ENCODE peak calls at places on chromosome 10, in six cellular contexts. P is OCI-LY7, M is Peyer's patch, T is thoracic aorta, W is A549, L is adrenal gland. V is an unnamed sample.

GRCh38 chr10:59753267-59753666 is at the start of gene MRLN:
- DNase-seq in P (no peak), M (no peak), T (no peak), W (no peak), L (no peak), V (no peak)

GRCh38 chr10:49001402-49001801 is 61.8 kb upstream of the LRRC18 start:
- DNase-seq in P (no peak), M (no peak), T (no peak), W (peak; percentile 18), L (peak; percentile 55), V (no peak)

GRCh38 chr10:132563485-132564248 is 26.1 kb downstream of the INPP5A start:
- DNase-seq in P (no peak), M (no peak), T (no peak), W (no peak), L (no peak), V (peak; percentile 21)

GRCh38 chr10:78768041-78768569 is 300.7 kb upstream of the ZMIZ1 start:
- DNase-seq in P (no peak), M (no peak), T (no peak), W (no peak), L (no peak), V (no peak)

GRCh38 chr10:97718178-97718577 is 4.6 kb downstream of the MARVELD1 start:
- DNase-seq in P (no peak), M (no peak), T (no peak), W (no peak), L (no peak), V (no peak)

GRCh38 chr10:31603245-31604087 is 284.4 kb downstream of the ZEB1 start:
- DNase-seq in P (no peak), M (peak; percentile 63), T (peak; percentile 76), W (peak; percentile 98), L (peak; percentile 96), V (peak; percentile 96)

GRCh38 chr10:35208536-35208935 is 81.9 kb downstream of the CREM start:
- DNase-seq in P (no peak), M (no peak), T (no peak), W (no peak), L (no peak), V (no peak)

GRCh38 chr10:44264244-44264643 is 120.7 kb downstream of the CXCL12 start:
- DNase-seq in P (no peak), M (no peak), T (no peak), W (no peak), L (no peak), V (no peak)

GRCh38 chr10:27479016-27479415 is 25.1 kb upstream of the RAB18 start:
- DNase-seq in P (no peak), M (no peak), T (no peak), W (no peak), L (no peak), V (no peak)

GRCh38 chr10:3151889-3152565 is 20.6 kb downstream of the PITRM1 start:
- DNase-seq in P (no peak), M (no peak), T (no peak), W (no peak), L (no peak), V (no peak)

GRCh38 chr10:70561051-70561450 is 41.5 kb downstream of the PRF1 start:
- DNase-seq in P (no peak), M (no peak), T (no peak), W (no peak), L (no peak), V (no peak)

GRCh38 chr10:103273026-103273425 is 3.9 kb upstream of the INA start:
- DNase-seq in P (no peak), M (no peak), T (peak; percentile 45), W (peak; percentile 96), L (peak; percentile 73), V (peak; percentile 15)

GRCh38 chr10:83343676-83344075 is 795.6 kb upstream of the GHITM start:
- DNase-seq in P (no peak), M (no peak), T (no peak), W (no peak), L (no peak), V (no peak)

GRCh38 chr10:19730848-19731247 is 85.4 kb upstream of the PLXDC2 start:
- DNase-seq in P (no peak), M (no peak), T (no peak), W (no peak), L (no peak), V (no peak)

GRCh38 chr10:772227-772637 is 82.8 kb upstream of the DIP2C start:
- DNase-seq in P (no peak), M (no peak), T (no peak), W (no peak), L (peak; percentile 22), V (no peak)

GRCh38 chr10:114697061-114697598 is 39.1 kb upstream of the ABLIM1 start:
- DNase-seq in P (no peak), M (no peak), T (no peak), W (no peak), L (peak; percentile 80), V (no peak)

GRCh38 chr10:51528527-51528926 is 170.9 kb downstream of the CSTF2T start:
- DNase-seq in P (no peak), M (no peak), T (no peak), W (no peak), L (no peak), V (no peak)

GRCh38 chr10:77925795-77926565 is 575 bp downstream of the DLG5 start:
- DNase-seq in P (no peak), M (no peak), T (no peak), W (no peak), L (no peak), V (peak; percentile 69)

GRCh38 chr10:80160361-80161128 is 28.0 kb downstream of the PLAC9 start:
- DNase-seq in P (no peak), M (no peak), T (no peak), W (no peak), L (no peak), V (no peak)

GRCh38 chr10:80163741-80164341 is 31.3 kb downstream of the PLAC9 start:
- DNase-seq in P (no peak), M (no peak), T (no peak), W (no peak), L (no peak), V (no peak)

GRCh38 chr10:80158598-80159127 is 26.1 kb downstream of the PLAC9 start:
- DNase-seq in P (no peak), M (peak; percentile 22), T (peak; percentile 83), W (peak; percentile 75), L (peak; percentile 87), V (no peak)

GRCh38 chr10:80159166-80159888 is 26.8 kb downstream of the PLAC9 start:
- DNase-seq in P (no peak), M (no peak), T (no peak), W (no peak), L (no peak), V (no peak)

DNA sequence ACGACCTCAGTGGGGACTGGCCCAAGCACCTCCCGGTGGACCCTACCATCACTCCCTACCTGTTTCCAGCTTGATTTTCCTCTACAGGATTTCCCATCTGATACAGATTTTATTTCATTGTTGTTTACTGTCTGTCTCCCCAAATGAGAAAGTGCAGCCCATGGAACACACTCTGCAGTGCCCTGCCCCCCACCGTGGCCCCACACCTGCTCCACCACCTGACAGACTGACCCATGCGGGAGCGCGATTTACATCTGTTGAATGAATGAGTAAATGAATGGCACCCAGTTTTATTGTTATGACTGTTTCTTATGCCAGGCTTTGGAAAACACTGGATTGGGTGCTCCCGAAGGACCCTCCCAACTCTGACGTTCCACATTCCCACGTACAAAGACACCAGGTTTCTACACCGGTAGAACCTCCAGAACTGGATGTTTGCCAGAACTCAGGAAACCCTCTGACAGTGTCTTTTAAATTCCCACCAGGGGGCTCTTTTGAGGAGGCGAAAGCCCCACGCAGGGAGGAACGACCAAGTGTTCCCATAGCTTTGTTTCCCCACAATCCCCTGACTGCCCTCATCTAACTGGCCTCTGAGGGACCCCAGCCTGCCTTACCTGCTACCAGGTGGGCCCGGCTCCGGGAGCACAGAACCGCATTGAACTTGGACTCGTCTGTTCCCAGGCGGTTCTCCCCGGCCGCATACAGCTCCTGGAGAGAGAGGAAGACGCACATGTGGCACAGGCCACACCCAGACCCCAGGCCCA is 29.0 kb downstream of the PLAC9 start:
- DNase-seq in P (peak; percentile 39), M (no peak), T (no peak), W (no peak), L (no peak), V (no peak)
- TF ChIP-seq CTCF in P (peak; percentile 67), M (no peak), T (no peak), W (no peak), L (no peak), V (peak; percentile 34)

GRCh38 chr10:14975672-14976273 is 16.6 kb downstream of the MEIG1 start:
- DNase-seq in P (no peak), M (no peak), T (no peak), W (no peak), L (no peak), V (no peak)
- TF ChIP-seq CTCF in P (peak; percentile 68), M (peak; percentile 17), T (no peak), W (peak; percentile 58), L (no peak), V (no peak)

DNA sequence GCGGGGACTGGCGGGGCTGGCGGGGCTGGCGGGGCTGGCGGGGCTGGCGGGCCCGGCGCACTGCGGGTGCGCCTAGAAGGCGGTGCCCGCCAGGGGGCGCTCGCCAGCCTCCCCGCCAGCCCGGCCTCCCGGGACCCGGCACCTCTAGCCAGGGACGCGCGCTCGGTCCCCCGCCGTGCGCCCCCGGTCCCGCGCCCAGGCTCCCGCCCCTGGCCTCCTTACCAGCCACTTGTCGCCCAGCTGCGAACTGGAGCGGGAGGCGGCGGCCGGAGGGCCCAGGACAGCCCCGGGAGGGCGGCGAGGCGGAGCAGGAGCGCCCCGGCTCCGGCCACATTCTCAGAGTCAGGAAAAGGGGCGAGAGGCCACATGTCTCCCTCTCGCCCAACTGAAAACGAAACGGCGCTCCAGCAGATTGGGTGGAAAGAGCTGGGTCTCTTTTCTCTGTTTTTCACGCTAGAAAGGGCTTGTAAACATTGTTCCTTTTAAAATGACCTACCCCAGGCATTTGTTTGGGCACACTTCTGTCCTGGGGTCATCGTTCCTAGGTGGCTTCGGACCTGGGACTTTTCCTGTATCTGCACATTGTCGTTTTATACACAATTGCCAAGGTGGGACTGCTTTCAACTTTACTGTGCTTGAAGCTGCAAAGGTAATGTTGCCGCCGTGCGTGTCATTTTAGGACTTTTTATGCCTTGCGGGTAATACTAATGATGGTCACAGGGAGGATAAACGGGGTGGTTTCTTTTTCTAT is 378 bp upstream of the PRKCQ start:
- DNase-seq in P (peak; percentile 85), M (peak; percentile 56), T (no peak), W (peak; percentile 47), L (peak; percentile 70), V (peak; percentile 87)
- TF ChIP-seq CTCF in P (peak; percentile 46), M (peak; percentile 49), T (peak; percentile 27), W (peak; percentile 93), L (peak; percentile 72), V (peak; percentile 78)

GRCh38 chr10:76311752-76312699 is 880.6 kb downstream of the LRMDA start:
- DNase-seq in P (peak; percentile 12), M (no peak), T (no peak), W (peak; percentile 58), L (peak; percentile 44), V (no peak)
- TF ChIP-seq CTCF in P (peak; percentile 59), M (no peak), T (peak; percentile 28), W (peak; percentile 52), L (peak; percentile 52), V (peak; percentile 17)

DNA sequence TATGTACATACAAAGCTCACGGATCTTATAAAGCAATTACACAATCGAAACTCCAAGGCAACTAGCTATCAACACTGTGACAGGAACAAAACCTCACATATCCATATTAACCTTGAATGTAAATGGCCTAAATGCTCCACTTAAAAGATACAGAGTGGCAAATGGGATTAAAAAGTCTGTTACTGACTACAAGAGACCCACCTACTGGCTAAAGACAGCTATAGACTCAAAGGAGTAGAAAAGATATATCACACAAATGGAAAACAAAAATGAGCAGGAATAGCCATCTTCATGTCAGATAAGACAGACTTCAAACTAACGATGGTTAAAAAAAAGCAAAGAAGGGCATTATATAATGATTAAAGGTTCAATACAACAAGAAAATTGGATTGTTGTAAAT is 246.7 kb downstream of the ADRA2A start:
- DNase-seq in P (peak; percentile 23), M (no peak), T (no peak), W (no peak), L (no peak), V (no peak)
- TF ChIP-seq CTCF in P (peak; percentile 47), M (no peak), T (no peak), W (no peak), L (no peak), V (no peak)

V was measured in glutamatergic neuron.